ENCODE peak calls at places on chromosomes 2 and 18, in four cellular contexts. L is mesenchymal stem cell, O is WERI-Rb-1, B is aorta. C is an unnamed sample. For H3K9me3, the result is how much of the 10 kb centered on the place peaks cover.

GRCh38 chr2:99348173-99348572 is 11.0 kb downstream of the EIF5B start:
- DNase-seq in L (no peak), O (no peak), B (no peak), C (no peak)

GRCh38 chr2:207156045-207156444 is 9.7 kb downstream of the KLF7 start:
- DNase-seq in L (no peak), B (no peak), O (no peak), C (no peak)

GRCh38 chr2:109266998-109267854 is 138.2 kb downstream of the SH3RF3 start:
- DNase-seq in B (no peak), L (peak), O (no peak), C (no peak)

GRCh38 chr2:109129356-109129920 is 433 bp downstream of the SH3RF3 start:
- DNase-seq in B (peak), O (peak), L (peak), C (no peak)

GRCh38 chr18:77733292-77733903 is 483.8 kb downstream of the GALR1 start:
- DNase-seq in O (no peak), L (no peak), B (no peak), C (no peak)

GRCh38 chr18:4130734-4131719 is 324.1 kb downstream of the DLGAP1 start:
- DNase-seq in L (no peak), B (no peak), O (no peak), C (no peak)

GRCh38 chr2:96325884-96326255 is 753 bp downstream of the ITPRIPL1 start:
- DNase-seq in B (no peak), O (no peak), L (no peak), C (peak)

GRCh38 chr2:54559593-54560145 is 103.5 kb downstream of the SPTBN1 start:
- DNase-seq in O (no peak), B (no peak), L (peak), C (no peak)

GRCh38 chr18:36403896-36404824 is 106.6 kb downstream of the FHOD3 start:
- DNase-seq in O (peak), L (no peak), B (no peak), C (no peak)

GRCh38 chr2:9325428-9325827 is 97.9 kb downstream of the ITGB1BP1 start:
- DNase-seq in B (no peak), O (no peak), L (no peak), C (no peak)

GRCh38 chr2:57296795-57297517 is 749.6 kb upstream of the VRK2 start:
- DNase-seq in L (no peak), B (no peak), O (no peak), C (no peak)

GRCh38 chr2:207746131-207746530 is 23.6 kb downstream of the FZD5 start:
- DNase-seq in B (peak), O (peak), L (peak), C (no peak)

GRCh38 chr2:16130906-16131400 is 190.6 kb downstream of the MYCN start:
- DNase-seq in L (no peak), O (no peak), B (no peak), C (no peak)

GRCh38 chr2:47089083-47089464 is 66.0 kb downstream of the STPG4 start:
- DNase-seq in B (no peak), O (no peak), L (peak), C (no peak)

GRCh38 chr2:96534701-96535181 is 1.8 kb upstream of the ARID5A start:
- DNase-seq in O (no peak), L (no peak), B (peak), C (no peak)

GRCh38 chr2:57701391-57701791 is 345.2 kb upstream of the VRK2 start:
- DNase-seq in B (no peak), L (peak), O (no peak), C (no peak)

GRCh38 chr2:220985561-220985960 is 586.5 kb downstream of the EPHA4 start:
- DNase-seq in O (no peak), B (no peak), L (no peak), C (no peak)

GRCh38 chr2:213125646-213126347 is 25.6 kb downstream of the IKZF2 start:
- DNase-seq in L (no peak), O (no peak), B (no peak), C (no peak)

GRCh38 chr18:32328379-32328778 is 138.5 kb downstream of the MEP1B start:
- DNase-seq in B (no peak), L (peak), O (no peak), C (no peak)

GRCh38 chr2:33058716-33059451 is 112.1 kb downstream of the LTBP1 start:
- DNase-seq in B (no peak), O (no peak), L (no peak), C (no peak)

GRCh38 chr2:101234169-101234938 is 18.3 kb upstream of the CNOT11 start:
- DNase-seq in O (no peak), B (no peak), L (no peak), C (no peak)

GRCh38 chr2:240997856-240998705 is at the start of gene SNED1:
- DNase-seq in O (peak), L (peak), B (peak), C (peak)

GRCh38 chr2:71807969-71808451 is 339.7 kb downstream of the CYP26B1 start:
- DNase-seq in L (no peak), O (no peak), B (no peak), C (no peak)

GRCh38 chr2:196409376-196409775 is 230.1 kb upstream of the CCDC150 start:
- DNase-seq in L (no peak), B (no peak), O (no peak), C (no peak)

GRCh38 chr2:223725494-223725893 is 111.9 kb downstream of the AP1S3 start:
- DNase-seq in L (peak), B (peak), O (no peak), C (no peak)

GRCh38 chr2:174609261-174609660 is 11.7 kb upstream of the WIPF1 start:
- DNase-seq in O (no peak), B (no peak), L (no peak), C (no peak)

GRCh38 chr2:41720298-41720697 is 327.5 kb upstream of the PKDCC start:
- DNase-seq in B (no peak), L (no peak), O (no peak), C (no peak)

GRCh38 chr18:37544196-37544595 is 21.4 kb downstream of the CELF4 start:
- DNase-seq in B (no peak), L (no peak), O (no peak), C (no peak)

GRCh38 chr2:28415010-28415409 is 22.4 kb downstream of the FOSL2 start:
- DNase-seq in L (no peak), O (no peak), B (no peak), C (no peak)

GRCh38 chr2:62176771-62177170 is 19.1 kb upstream of the B3GNT2 start:
- DNase-seq in L (no peak), O (no peak), B (no peak), C (no peak)

GRCh38 chr2:175742367-175742766 is 259.7 kb downstream of the LNPK start:
- DNase-seq in B (no peak), O (no peak), L (no peak), C (no peak)

GRCh38 chr2:134727385-134727784 is 8.6 kb upstream of the TMEM163 start:
- DNase-seq in O (no peak), L (peak), B (no peak), C (no peak)

GRCh38 chr2:67840460-67841068 is 222.2 kb downstream of the C1D start:
- DNase-seq in B (peak), O (peak), L (peak), C (no peak)

GRCh38 chr2:181619511-181619910 is 37.4 kb downstream of the CERKL start:
- DNase-seq in L (no peak), B (no peak), O (no peak), C (no peak)

DNA sequence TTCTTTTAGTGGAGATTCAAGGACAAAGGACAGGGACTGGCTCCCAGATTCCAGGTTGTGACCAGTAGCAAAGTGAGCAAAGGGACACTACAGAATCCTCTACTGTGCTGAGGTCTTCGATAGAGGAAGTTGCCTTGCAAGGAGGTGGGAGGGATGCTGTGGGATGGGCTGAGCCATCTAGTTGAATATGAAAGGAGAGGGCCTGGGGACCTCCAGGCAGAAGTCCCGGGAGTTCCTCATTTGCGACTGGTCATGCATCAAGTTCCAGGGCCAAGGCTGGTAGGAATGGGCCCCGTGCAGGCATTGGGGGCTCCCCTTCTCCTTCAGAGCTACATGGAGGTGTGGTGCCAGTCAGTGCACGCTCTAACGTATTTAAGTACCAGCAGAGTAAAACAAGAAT is 12.6 kb upstream of the PROM2 start:
- DNase-seq in O (no peak), B (no peak), L (no peak), C (no peak)
- H3K9me3 ChIP-seq in O (under half), B (under half), L (under half), C (under half)

DNA sequence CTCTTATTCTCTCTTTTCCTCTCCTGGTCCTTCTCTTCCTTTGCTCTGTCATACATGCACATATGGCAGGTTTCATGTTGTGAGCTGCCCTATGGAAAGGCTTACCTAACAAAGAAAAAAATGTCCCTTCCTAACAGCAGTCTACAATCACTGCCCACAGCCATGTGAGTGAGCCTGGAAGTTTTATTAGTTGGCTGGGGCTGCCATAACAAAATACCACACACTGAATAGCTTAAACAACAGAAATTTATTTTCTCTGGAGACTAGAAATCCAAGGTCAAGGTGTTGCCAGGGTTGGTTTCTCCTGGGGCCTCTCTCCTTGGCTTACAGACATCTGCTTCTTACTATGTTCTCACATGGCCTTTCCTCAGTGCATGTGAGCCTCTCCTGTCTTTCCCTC is 142.1 kb downstream of the TRIB2 start:
- DNase-seq in L (no peak), B (no peak), O (no peak), C (no peak)
- H3K9me3 ChIP-seq in L (under half), B (under half), O (under half), C (under half)

GRCh38 chr18:35244671-35245070 is 3.8 kb downstream of the ZNF397 start:
- DNase-seq in O (no peak), B (no peak), L (no peak), C (no peak)
- H3K9me3 ChIP-seq in O (under half), B (under half), L (half or more), C (under half)

GRCh38 chr2:150468350-150468960 is 19.0 kb downstream of the RND3 start:
- DNase-seq in B (no peak), L (no peak), O (no peak), C (no peak)
- H3K9me3 ChIP-seq in B (under half), L (under half), O (under half), C (under half)

GRCh38 chr2:6845312-6845711 is 20.4 kb downstream of the CMPK2 start:
- DNase-seq in L (peak), O (no peak), B (no peak), C (no peak)
- H3K9me3 ChIP-seq in L (half or more), O (under half), B (under half), C (under half)

GRCh38 chr18:28650860-28651259 is 473.9 kb upstream of the CDH2 start:
- DNase-seq in L (no peak), O (no peak), B (no peak), C (no peak)

GRCh38 chr18:28651298-28651697 is 474.4 kb upstream of the CDH2 start:
- DNase-seq in L (no peak), B (no peak), O (no peak), C (no peak)

GRCh38 chr18:28652654-28653053 is 475.7 kb upstream of the CDH2 start:
- DNase-seq in L (no peak), O (no peak), B (no peak), C (no peak)

GRCh38 chr18:28647961-28648360 is 471.0 kb upstream of the CDH2 start:
- DNase-seq in B (no peak), L (no peak), O (no peak), C (no peak)
- H3K9me3 ChIP-seq in B (under half), L (under half), O (under half), C (under half)

DNA sequence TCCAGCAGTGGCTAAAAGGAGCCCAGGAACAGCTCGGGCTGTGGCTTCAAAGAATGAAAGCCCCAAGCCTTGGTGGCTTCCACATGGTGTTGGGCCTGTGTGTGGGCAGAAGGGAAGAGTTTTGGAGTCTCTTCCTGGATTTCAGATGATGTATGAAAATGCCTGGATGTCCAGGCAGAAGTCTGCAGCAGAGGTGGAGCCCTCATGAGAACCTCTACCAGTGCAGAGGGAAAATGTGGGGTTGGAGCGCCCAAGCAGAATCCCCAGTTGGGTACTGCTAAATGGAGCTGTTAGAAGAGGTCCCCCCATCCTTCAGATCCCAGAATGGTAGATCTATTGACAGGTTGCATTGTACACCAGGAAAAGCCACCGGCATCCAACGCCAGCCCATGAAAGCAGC is 412.1 kb downstream of the TDRD15 start:
- DNase-seq in L (no peak), B (no peak), O (no peak), C (no peak)
- H3K9me3 ChIP-seq in L (under half), B (under half), O (under half), C (under half)

GRCh38 chr2:8249191-8249590 is 432.7 kb upstream of the ID2 start:
- DNase-seq in L (no peak), B (peak), O (peak), C (no peak)
- H3K9me3 ChIP-seq in L (under half), B (under half), O (under half), C (under half)

DNA sequence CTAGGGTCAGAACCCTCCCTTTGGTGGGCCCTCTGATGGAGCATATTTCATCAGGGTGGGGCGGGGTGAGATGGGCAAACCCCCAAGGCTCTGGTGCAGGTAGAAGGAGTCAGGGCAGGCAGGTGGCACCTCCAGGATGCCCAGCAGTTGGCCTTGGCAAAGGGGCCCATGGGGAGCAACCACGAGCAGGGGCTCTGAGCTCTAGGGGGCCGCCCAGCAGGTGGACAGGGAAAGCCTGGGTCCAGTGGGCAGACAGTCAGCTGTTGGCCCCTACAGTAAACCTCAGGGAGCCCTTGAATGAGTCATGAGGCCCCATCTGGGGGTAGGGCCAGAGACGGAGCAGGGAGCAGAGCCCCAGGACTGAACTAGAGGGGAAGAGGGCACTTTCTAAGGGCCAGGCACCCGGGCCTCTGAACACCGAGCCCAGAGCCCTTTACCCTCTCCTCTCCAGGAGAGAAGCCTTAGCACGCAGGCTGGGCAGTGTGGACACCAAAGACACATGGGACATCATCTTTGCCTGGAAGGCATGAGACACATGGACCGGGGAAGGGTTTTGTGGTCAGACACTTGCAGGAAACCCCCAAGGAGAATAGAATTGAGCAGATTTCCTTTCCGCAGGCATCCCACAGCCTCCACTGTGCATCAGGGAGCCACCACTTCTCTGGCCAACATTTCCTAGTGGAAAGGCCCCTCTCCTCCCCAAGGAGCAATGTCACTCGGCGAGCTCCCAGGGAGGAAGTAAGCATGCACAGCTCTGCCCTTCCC is 257.3 kb downstream of the GLI2 start:
- DNase-seq in L (no peak), B (no peak), O (no peak), C (no peak)
- H3K9me3 ChIP-seq in L (under half), B (under half), O (under half), C (under half)

C was measured in T-helper 17 cell.